ENCODE peak calls at places on chromosomes 5 and 9, in nine cellular contexts. X is fibroblast of lung, Z is astrocyte, A is HepG2, S is A673, N is neural progenitor cell, L is endothelial cell of umbilical vein, K is PC-3, O is K562. T is an unnamed sample. For H3K4me1, the result is how much of the 10 kb centered on the place peaks cover.

GRCh38 chr5:11387382-11387781 is 516.9 kb downstream of the CTNND2 start:
- DNase-seq in S (no peak), X (no peak), A (no peak), L (no peak), Z (no peak), O (no peak), N (no peak), K (no peak), T (no peak)

GRCh38 chr5:6408627-6409446 is 30.5 kb upstream of the MED10 start:
- DNase-seq in L (no peak), X (no peak), A (no peak), Z (peak), K (peak), S (no peak), O (peak), N (no peak), T (no peak)

GRCh38 chr5:93277001-93277400 is 304.0 kb downstream of the NR2F1-AS1 start:
- DNase-seq in K (peak), Z (peak), O (no peak), S (no peak), A (no peak), X (no peak), N (no peak), L (no peak), T (no peak)

GRCh38 chr9:124342946-124343485 is 72.2 kb downstream of the PSMB7 start:
- DNase-seq in L (no peak), K (peak), Z (peak), N (peak), S (peak), A (no peak), O (no peak), X (peak), T (peak)

GRCh38 chr9:127455299-127455992 is 4.1 kb downstream of the LRSAM1 start:
- DNase-seq in S (no peak), L (peak), X (no peak), N (no peak), A (no peak), O (no peak), K (peak), Z (no peak), T (peak)

GRCh38 chr5:172533058-172533398 is 78.7 kb upstream of the SH3PXD2B start:
- DNase-seq in K (no peak), S (no peak), O (peak), L (no peak), A (no peak), Z (no peak), N (no peak), X (no peak), T (no peak)

GRCh38 chr9:92645041-92645440 is 24.9 kb downstream of the IPPK start:
- DNase-seq in N (no peak), A (no peak), L (no peak), K (no peak), X (no peak), Z (no peak), S (no peak), O (no peak), T (no peak)

GRCh38 chr9:135992486-135993408 is 31.6 kb upstream of the UBAC1 start:
- DNase-seq in A (peak), S (peak), N (peak), L (peak), K (peak), Z (peak), X (peak), O (peak), T (peak)

DNA sequence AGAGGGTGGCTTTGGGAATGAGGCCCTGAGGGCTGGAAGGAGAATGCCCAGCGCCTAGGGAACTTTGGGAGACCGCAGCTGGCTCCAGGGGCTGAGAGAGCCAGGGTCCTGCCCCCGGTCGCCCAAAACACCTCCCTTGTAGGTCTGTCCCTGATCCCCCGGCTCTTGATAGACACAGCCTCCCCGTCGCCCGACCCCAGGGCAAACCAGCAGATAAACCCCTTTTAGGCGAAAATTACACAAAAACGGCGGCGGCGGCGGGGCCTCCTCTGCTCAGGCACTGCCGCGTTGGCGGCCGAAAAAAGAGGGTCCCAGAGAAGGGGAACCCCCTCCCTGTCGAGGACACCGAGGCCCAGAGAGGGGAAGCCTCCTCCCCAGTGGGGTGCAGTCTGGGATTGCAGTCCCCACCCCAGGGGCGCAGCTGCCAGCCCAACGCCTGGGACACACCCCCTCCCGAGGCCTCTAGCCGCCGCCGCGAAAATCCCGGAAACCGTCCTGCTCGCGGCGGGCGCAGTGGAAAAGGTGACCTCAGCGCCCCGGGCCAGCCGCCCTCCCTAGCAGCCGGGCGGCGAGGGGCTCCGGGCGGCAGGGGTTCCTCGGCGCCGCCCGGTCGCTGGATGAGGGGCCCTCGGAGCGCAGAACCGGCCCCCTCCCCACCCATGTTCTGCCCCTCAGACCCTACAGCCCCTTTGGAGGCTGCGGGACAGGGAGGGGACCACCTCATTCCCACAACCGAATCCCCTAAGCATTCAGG is 3.1 kb upstream of the BARX1 start:
- DNase-seq in X (no peak), A (no peak), S (no peak), Z (no peak), L (no peak), O (no peak), N (peak), K (no peak), T (no peak)
- TF ChIP-seq EZH2 in X (no peak), A (peak), S (no peak), Z (no peak), L (peak), O (no peak), N (peak), K (no peak), T (no peak)

GRCh38 chr5:177507165-177507564 is 2.5 kb downstream of the DOK3 start:
- DNase-seq in O (no peak), N (no peak), K (peak), S (no peak), A (peak), Z (no peak), L (peak), X (no peak), T (peak)
- H3K4me1 ChIP-seq in O (half or more), N (under half), K (under half), S (under half), A (under half), Z (under half), L (under half), X (under half), T (under half)

DNA sequence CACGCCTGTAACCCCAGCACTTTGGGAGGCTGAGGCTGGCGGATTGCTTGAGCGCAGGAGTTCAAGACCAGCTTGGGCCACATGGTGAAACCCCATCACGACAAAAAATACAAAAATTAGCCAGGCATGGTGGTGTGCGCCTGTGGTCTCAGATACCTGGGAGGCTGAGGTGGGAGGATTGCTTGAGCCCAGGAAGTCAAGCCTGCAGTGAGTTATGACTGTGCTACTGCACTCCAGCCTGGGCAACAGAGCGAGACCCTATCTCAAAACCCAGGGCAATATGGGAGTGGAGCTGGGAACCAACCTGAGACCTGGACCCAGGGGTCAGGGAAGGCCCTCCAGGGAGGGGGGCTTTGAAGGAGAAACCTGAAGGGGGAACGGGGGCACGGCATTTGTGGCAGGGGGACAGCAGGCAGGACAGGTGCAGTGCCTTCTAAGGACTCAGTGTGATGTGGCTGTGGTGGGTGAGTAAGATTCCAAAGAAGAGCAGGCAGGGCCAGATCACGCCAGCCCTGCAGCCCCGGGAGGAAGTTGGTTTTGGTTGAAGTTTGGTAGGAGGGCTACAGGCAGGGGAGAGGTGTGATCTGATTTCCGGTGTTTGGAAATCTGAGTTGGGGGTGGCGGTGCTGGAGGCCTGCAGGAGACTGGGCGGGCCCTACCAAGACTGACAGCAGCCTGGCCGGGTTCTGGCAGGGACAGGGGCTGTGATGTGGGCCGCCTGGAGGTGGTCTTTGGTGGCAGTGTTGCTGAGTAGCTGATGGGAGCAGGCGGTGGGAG is 46.2 kb downstream of the NTNG2 start:
- DNase-seq in Z (no peak), S (no peak), K (no peak), A (no peak), L (no peak), X (no peak), O (no peak), N (no peak), T (no peak)
- TF ChIP-seq EZH2 in Z (no peak), S (no peak), K (no peak), A (no peak), L (no peak), X (no peak), O (no peak), N (no peak), T (no peak)

DNA sequence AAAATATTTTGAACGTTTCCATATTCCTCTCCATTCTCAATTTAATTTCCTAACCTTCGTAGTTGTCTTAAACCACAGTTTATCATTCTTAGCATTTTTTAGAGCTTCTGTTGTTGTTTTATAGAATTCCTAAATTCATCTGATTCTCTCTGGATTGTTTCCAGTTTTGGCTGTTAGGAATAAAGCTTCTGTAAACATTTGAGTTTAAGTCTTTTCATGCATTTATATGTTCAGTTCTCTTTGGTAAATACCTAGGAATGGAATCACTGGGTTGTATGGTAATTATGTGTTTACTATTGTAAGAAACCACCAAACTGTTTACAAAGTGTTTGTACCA is 29.7 kb downstream of the GPR21 start:
- DNase-seq in O (no peak), X (peak), Z (peak), L (no peak), N (no peak), A (no peak), S (no peak), K (no peak), T (peak)
- H3K4me1 ChIP-seq in O (under half), X (under half), Z (under half), L (under half), N (under half), A (under half), S (under half), K (under half), T (under half)

DNA sequence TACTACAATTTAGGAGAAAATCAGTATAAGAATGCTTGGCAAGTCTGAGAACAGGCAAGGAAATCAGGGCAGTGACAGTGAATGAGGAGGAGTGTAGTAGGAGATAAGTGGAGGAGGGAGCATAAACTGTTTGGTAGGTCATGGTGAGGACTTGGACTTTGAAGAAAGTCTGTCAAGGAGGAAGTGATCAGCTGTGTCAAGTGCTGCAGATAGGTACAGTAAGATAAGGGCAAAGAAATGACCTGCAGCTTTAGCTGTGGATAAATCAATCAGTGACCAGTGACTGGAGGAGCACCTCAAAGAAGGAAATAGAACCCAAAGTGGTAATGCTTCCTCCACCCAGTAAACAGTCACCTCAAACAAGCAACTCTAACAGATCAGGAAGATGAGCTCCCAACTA is 106.3 kb downstream of the RAPGEF6 start:
- DNase-seq in L (no peak), N (no peak), X (no peak), K (no peak), O (peak), S (no peak), A (no peak), Z (no peak), T (no peak)
- TF ChIP-seq EZH2 in L (no peak), N (no peak), X (no peak), K (no peak), O (no peak), S (no peak), A (no peak), Z (no peak), T (no peak)

DNA sequence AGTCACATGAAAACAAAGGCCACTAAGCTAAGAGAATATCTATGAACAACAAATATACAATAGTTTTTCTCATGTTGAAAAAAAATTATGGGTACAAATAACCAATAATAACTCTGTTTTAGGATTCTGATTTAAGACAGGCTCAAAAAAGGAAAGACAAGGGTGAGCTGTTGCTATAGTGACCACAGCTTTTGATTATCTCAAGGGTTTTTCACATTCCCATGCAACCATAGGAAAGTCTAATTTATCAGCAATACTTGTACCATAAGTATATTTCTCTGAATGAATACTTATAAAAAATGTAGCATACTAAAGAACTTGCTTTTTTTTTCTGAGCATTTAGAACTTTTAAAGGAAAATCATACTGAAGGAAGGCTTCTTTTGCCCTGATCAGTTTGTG is 68.0 kb downstream of the MRPS27 start:
- DNase-seq in L (no peak), Z (no peak), X (no peak), A (no peak), N (no peak), K (no peak), S (no peak), O (no peak), T (no peak)
- H3K4me1 ChIP-seq in L (half or more), Z (under half), X (under half), A (half or more), N (under half), K (under half), S (half or more), O (under half), T (half or more)

GRCh38 chr5:73440262-73440661 is 8.3 kb downstream of the FOXD1 start:
- DNase-seq in X (no peak), A (no peak), O (no peak), L (no peak), N (no peak), S (no peak), Z (no peak), K (no peak), T (peak)
- TF ChIP-seq EZH2 in X (no peak), A (no peak), O (no peak), L (peak), N (no peak), S (no peak), Z (no peak), K (no peak), T (no peak)

GRCh38 chr9:116152941-116153764 is 438 bp upstream of the PAPPA start:
- DNase-seq in A (no peak), Z (peak), L (no peak), S (peak), X (peak), O (no peak), K (peak), N (peak), T (peak)

GRCh38 chr9:116153765-116154333 is at the start of gene PAPPA:
- DNase-seq in N (no peak), O (no peak), Z (no peak), S (peak), K (no peak), A (no peak), L (no peak), X (no peak), T (peak)

GRCh38 chr9:116154976-116155699 is 1.5 kb downstream of the PAPPA start:
- DNase-seq in Z (peak), N (peak), O (no peak), X (peak), K (no peak), A (no peak), L (peak), S (peak), T (peak)

GRCh38 chr9:116155700-116156045 is 2.1 kb downstream of the PAPPA start:
- DNase-seq in S (peak), N (peak), O (no peak), K (no peak), A (no peak), L (peak), X (peak), Z (peak), T (peak)

DNA sequence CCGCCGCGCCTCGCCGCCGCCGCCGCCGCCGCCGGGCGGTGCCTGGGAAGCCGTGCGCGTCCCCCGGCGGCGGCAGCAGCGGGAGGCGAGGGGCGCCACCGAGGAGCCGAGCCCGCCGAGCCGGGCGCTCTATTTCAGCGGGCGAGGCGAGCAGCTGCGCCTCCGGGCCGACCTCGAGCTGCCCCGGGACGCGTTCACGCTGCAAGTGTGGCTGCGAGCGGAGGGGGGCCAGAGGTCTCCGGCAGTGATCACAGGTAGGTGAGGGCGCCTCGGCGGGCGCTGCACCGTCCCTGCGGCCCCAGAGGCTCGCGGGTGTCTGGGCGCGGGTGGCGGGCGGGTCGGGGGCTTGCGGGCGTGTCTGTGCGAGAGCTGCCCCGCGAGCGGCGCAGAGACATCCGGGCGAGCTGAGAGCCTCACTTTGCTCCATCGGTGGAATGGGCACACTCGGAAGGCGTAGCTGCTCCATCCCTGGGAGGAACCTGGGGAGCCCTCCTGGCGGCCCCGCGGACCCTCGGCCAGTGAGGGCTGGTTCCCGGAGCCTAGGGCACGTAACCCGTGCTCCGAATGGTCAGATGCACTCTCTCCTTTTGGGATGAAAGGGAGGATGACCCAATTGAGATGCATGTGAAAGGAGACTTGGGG is 864 bp downstream of the PAPPA start:
- DNase-seq in A (no peak), Z (no peak), O (no peak), K (no peak), N (peak), S (peak), X (no peak), L (no peak), T (peak)
- H3K4me1 ChIP-seq in A (under half), Z (under half), O (under half), K (under half), N (under half), S (under half), X (under half), L (under half), T (under half)

DNA sequence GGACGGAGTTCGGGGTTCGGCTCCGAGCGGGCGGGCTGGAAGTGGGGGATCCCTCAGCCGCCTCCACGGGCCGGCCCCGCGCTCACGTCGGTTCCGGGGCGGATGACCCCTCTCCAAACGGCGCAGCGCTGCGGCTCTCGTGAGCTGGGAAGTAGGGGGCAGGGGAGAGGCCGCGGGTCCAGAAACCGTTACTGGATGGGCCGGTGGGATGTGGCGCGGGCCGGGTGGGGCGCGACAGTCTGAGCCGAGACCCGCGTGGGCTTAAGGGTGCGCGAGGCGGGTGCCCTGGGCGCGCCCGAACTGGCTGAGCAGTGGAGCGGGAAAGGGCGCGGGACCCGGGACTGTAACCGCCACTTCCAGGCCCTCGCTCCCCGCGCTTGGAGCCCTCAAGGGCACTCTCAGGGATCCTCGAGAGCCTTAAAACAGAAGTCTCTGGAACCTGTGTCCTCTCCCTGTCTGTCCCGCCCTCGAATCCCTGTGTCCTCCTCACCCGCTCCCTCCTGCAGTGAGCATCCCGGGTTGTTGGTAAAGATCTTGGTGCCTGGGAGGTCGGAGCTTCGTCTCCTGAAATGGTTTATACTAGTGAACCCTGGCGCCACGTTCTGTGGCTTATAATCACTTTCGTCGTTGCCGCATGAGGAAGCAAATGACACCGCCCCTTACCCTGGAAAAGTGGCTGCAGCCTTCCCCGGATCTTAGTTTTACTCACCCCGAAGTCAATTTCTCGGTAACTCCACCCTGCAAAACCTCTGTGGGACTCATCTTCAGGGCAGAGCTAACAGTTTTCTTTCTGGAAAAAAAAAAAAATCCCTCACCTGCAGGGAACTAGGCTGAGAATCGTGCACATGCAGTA is 571 bp upstream of the MARCHF11 start:
- DNase-seq in L (no peak), A (no peak), N (peak), X (no peak), O (no peak), K (no peak), S (no peak), Z (no peak), T (no peak)
- TF ChIP-seq EZH2 in L (peak), A (no peak), N (peak), X (peak), O (no peak), K (no peak), S (peak), Z (peak), T (peak)